ENCODE peak calls at places on chromosomes 4 and X, in six cellular contexts. O, A, E, U, D and G are unnamed samples.

GRCh38 chr4:155514628-155515027 is 137.9 kb upstream of the MAP9 start:
- DNase-seq in D (no peak), E (no peak), U (no peak), O (no peak), A (no peak), G (no peak)

GRCh38 chr4:118969359-118969758 is 80.7 kb downstream of the SYNPO2 start:
- DNase-seq in E (no peak), D (no peak), U (no peak), A (no peak), O (peak; percentile 82), G (peak; percentile 70)

GRCh38 chr4:28827866-28828265 is 1892.3 kb upstream of the PCDH7 start:
- DNase-seq in D (no peak), E (no peak), U (no peak), A (no peak), O (no peak), G (no peak)

GRCh38 chrX:70422886-70423336 is at the start of gene GDPD2:
- DNase-seq in U (peak; percentile 61), D (no peak), O (no peak), A (peak; percentile 73), E (peak; percentile 85), G (no peak)

GRCh38 chrX:11446331-11446730 is 153.1 kb downstream of the AMELX start:
- DNase-seq in A (no peak), E (no peak), U (no peak), D (no peak), O (peak; percentile 55), G (no peak)

GRCh38 chr4:109302366-109303140 is at the start of gene COL25A1:
- DNase-seq in U (peak; percentile 88), A (peak; percentile 89), O (peak; percentile 16), D (no peak), E (peak; percentile 97), G (peak; percentile 88)

GRCh38 chrX:150085881-150086280 is 147.6 kb upstream of the EOLA2 start:
- DNase-seq in A (no peak), E (no peak), O (peak; percentile 50), D (no peak), U (no peak), G (no peak)

GRCh38 chrX:81890476-81890875 is 688.6 kb downstream of the SH3BGRL start:
- DNase-seq in A (no peak), E (no peak), D (no peak), U (no peak), O (no peak), G (no peak)

GRCh38 chr4:110793890-110794588 is 171.2 kb upstream of the PITX2 start:
- DNase-seq in U (peak; percentile 7), O (no peak), E (peak; percentile 45), A (peak; percentile 33), D (no peak), G (peak; percentile 36)

GRCh38 chrX:57528670-57529255 is 63.0 kb upstream of the ZXDB start:
- DNase-seq in U (no peak), O (peak; percentile 1), E (peak; percentile 38), D (no peak), A (no peak), G (no peak)

GRCh38 chr4:55296076-55296475 is 50.0 kb upstream of the SRD5A3 start:
- DNase-seq in O (no peak), A (no peak), U (no peak), D (no peak), E (no peak), G (no peak)

GRCh38 chr4:118746251-118746919 is 61.2 kb downstream of the METTL14 start:
- DNase-seq in E (no peak), A (no peak), O (no peak), U (no peak), D (no peak), G (no peak)

GRCh38 chr4:176753049-176753448 is 39.7 kb downstream of the VEGFC start:
- DNase-seq in E (no peak), D (no peak), O (peak; percentile 95), U (no peak), A (no peak), G (peak; percentile 77)

GRCh38 chrX:916235-916609 is 285.6 kb downstream of the SHOX start:
- DNase-seq in U (no peak), D (no peak), A (no peak), E (no peak), O (no peak), G (no peak)

GRCh38 chrX:34656467-34656841 is 631 bp downstream of the TMEM47 start:
- DNase-seq in A (no peak), U (no peak), E (peak; percentile 36), D (no peak), O (no peak), G (peak; percentile 9)

GRCh38 chrX:46408553-46409407 is 136.4 kb downstream of the ZNF674 start:
- DNase-seq in U (no peak), A (peak; percentile 47), O (peak; percentile 76), E (peak; percentile 37), D (peak; percentile 25), G (peak; percentile 53)

GRCh38 chr4:76897522-76898384 is at the start of gene SOWAHB:
- DNase-seq in D (peak; percentile 89), A (peak; percentile 32), E (peak; percentile 86), U (peak; percentile 41), O (no peak), G (no peak)

DNA sequence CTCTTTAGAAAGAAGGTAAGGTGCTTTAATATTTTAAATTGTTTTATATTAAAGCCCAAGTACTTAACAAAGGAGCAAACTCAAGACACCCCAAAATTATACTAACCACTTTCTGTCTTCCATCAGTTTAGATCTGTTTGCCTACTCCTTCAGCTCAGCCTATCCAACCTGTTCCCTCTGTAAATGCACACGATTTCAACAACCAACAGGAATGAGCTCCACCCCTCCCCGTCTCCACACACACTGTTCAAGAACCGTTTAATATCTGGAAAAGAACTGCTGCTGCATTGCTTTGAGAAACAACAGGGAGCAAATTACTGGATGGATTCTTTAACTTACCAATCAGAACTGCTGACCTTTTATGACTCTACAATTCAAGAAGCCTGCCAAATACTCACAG is 87.1 kb downstream of the FBXW7 start:
- DNase-seq in U (no peak), O (no peak), E (no peak), A (no peak), D (no peak), G (no peak)
- H3K14ac ChIP-seq in U (no peak overlapping the region), O (no peak overlapping the region), E (no peak overlapping the region), A (no peak overlapping the region), D (no peak overlapping the region), G (no peak overlapping the region)

GRCh38 chr4:8438743-8439142 is 1.8 kb downstream of the ACOX3 start:
- DNase-seq in A (no peak), E (no peak), O (no peak), D (no peak), U (no peak), G (no peak)
- H3K4me1 ChIP-seq in A (peaks cover 15% of the 10 kb centered on the region), E (peaks cover 5% of the 10 kb centered on the region), O (peaks cover 12% of the 10 kb centered on the region), D (peaks cover 5% of the 10 kb centered on the region), U (peaks cover 4% of the 10 kb centered on the region), G (peaks cover 10% of the 10 kb centered on the region)

GRCh38 chr4:3485011-3485881 is 22.1 kb downstream of the DOK7 start:
- DNase-seq in U (no peak), A (no peak), E (no peak), D (no peak), O (no peak), G (no peak)

GRCh38 chr4:3482707-3483106 is 19.6 kb downstream of the DOK7 start:
- DNase-seq in E (no peak), D (no peak), O (no peak), A (no peak), U (no peak), G (no peak)

GRCh38 chr4:3483471-3483921 is 20.4 kb downstream of the DOK7 start:
- DNase-seq in O (no peak), U (no peak), E (no peak), A (no peak), D (no peak), G (peak; percentile 60)

GRCh38 chr4:3485882-3486555 is 22.9 kb downstream of the DOK7 start:
- DNase-seq in O (no peak), U (no peak), A (no peak), D (no peak), E (no peak), G (no peak)

DNA sequence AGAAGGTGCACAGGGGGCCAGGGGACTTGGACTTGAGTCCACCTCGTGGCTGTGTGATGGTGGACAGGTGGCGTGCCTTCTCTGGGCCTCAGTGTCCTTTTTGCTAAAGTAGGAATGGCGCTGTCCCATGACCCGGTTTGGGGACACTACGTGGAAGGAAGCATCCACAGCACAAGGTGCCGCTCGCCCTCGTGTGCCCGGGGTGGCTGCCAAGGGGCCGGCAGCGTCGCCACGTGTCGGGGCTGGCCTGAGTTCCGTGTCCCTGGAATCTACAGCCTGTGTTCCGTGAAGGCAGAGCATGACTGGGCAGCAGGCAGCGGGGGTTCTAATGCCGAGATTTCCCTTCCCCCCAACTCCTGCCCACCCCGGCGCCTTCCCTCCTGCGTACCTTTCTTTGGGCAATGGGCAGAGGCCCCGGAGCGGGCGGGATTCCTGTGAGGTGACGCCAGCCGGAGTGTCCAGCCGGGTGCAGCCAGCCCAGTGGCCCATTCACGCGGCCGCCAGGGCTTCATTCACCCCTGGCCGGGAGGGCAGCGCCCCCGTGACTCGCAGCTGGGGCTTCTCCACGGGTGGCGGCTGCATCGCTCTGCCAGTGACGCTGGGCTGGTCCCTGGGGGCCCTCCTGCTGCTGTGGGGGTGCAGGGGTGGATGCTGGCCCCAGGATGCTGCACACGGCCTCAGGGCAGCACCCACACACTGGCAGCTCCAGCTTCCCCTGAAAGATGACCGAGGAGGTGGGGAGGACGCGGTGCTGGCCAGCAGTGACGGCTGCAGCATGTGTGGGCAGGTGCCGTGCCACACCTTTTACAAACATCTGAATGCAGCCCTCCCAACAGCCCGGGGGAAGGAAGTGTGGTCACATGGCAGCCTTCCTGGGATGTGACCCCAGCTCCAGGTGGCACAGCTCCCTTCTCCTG is 21.2 kb downstream of the DOK7 start:
- DNase-seq in U (no peak), O (no peak), E (no peak), A (no peak), D (peak; percentile 39), G (no peak)
- H3K14ac ChIP-seq in U (no peak overlapping the region), O (no peak overlapping the region), E (no peak overlapping the region), A (peak overlapping the region; percentile 98), D (no peak overlapping the region), G (no peak overlapping the region)

GRCh38 chr4:87053064-87053693 is 118.4 kb downstream of the AFF1 start:
- DNase-seq in A (no peak), D (no peak), O (peak; percentile 53), U (no peak), E (no peak), G (no peak)
- H3K4me1 ChIP-seq in A (no peaks in the 10 kb centered on the region), D (peaks cover 2% of the 10 kb centered on the region), O (peaks cover 8% of the 10 kb centered on the region), U (peaks cover 9% of the 10 kb centered on the region), E (peaks cover 7% of the 10 kb centered on the region), G (peaks cover 2% of the 10 kb centered on the region)

GRCh38 chrX:2187352-2188115 is 313.2 kb downstream of the DHRSX start:
- DNase-seq in E (no peak), U (no peak), A (no peak), O (no peak), D (no peak), G (no peak)

GRCh38 chrX:2188840-2189239 is 311.9 kb downstream of the DHRSX start:
- DNase-seq in O (no peak), A (no peak), U (no peak), E (no peak), D (no peak), G (no peak)

GRCh38 chrX:2188316-2188715 is 312.5 kb downstream of the DHRSX start:
- DNase-seq in O (no peak), A (no peak), D (no peak), E (no peak), U (no peak), G (no peak)

GRCh38 chrX:2193273-2193592 is 307.5 kb downstream of the DHRSX start:
- DNase-seq in E (no peak), D (no peak), U (no peak), A (no peak), O (no peak), G (no peak)

GRCh38 chrX:2192584-2193272 is 308.0 kb downstream of the DHRSX start:
- DNase-seq in U (no peak), E (no peak), A (no peak), D (no peak), O (no peak), G (no peak)
- H3K14ac ChIP-seq in U (no peak overlapping the region), E (no peak overlapping the region), A (no peak overlapping the region), D (no peak overlapping the region), O (no peak overlapping the region), G (no peak overlapping the region)

GRCh38 chr4:139825523-139826014 is 159.9 kb downstream of the MGST2 start:
- DNase-seq in D (no peak), E (peak; percentile 42), O (no peak), A (no peak), U (no peak), G (no peak)
- H3K4me1 ChIP-seq in D (no peaks in the 10 kb centered on the region), E (peaks cover 20% of the 10 kb centered on the region), O (no peaks in the 10 kb centered on the region), A (peaks cover 47% of the 10 kb centered on the region), U (peaks cover 28% of the 10 kb centered on the region), G (no peaks in the 10 kb centered on the region)